ENCODE peak calls at places on chromosomes 12 and 14, in eight cellular contexts. L is stomach, R is ovary, Z is right lobe of liver, A is heart left ventricle, E is esophagus squamous epithelium, J is GM12878, X is sigmoid colon. B is an unnamed sample. For H3K4me1, the result is how much of the 10 kb centered on the place peaks cover.

GRCh38 chr14:38507299-38507698 is 251.4 kb upstream of the CLEC14A start:
- DNase-seq in A (no peak), X (no peak), R (no peak), E (no peak), L (no peak), J (no peak), Z (no peak), B (no peak)

GRCh38 chr14:22699801-22700564 is 55.8 kb upstream of the OR6J1 start:
- DNase-seq in A (no peak), X (no peak), Z (no peak), L (no peak), J (no peak), R (no peak), E (no peak), B (no peak)

GRCh38 chr14:31792726-31793125 is 231.5 kb downstream of the NUBPL start:
- DNase-seq in A (no peak), R (no peak), J (no peak), E (no peak), Z (no peak), X (no peak), L (no peak), B (no peak)

GRCh38 chr12:116266220-116266619 is 11.3 kb downstream of the MED13L start:
- DNase-seq in E (no peak), J (no peak), A (no peak), X (no peak), R (no peak), L (no peak), Z (no peak), B (no peak)

GRCh38 chr12:66693901-66694513 is 15.1 kb upstream of the GRIP1 start:
- DNase-seq in X (no peak), L (no peak), R (no peak), E (no peak), Z (no peak), A (no peak), J (peak), B (no peak)

GRCh38 chr12:96044017-96044985 is 8.9 kb upstream of the LTA4H start:
- DNase-seq in X (no peak), L (no peak), E (no peak), A (no peak), Z (no peak), J (no peak), R (no peak), B (no peak)

GRCh38 chr14:55107766-55108554 is 21.1 kb upstream of the LGALS3 start:
- DNase-seq in X (peak), R (peak), E (peak), Z (peak), J (no peak), L (peak), A (peak), B (peak)

GRCh38 chr14:21066882-21067502 is 3.1 kb upstream of the ARHGEF40 start:
- DNase-seq in E (no peak), Z (no peak), J (no peak), R (no peak), A (no peak), X (no peak), L (no peak), B (no peak)

GRCh38 chr12:1915082-1915968 is 3.1 kb downstream of the CACNA2D4 start:
- DNase-seq in A (peak), X (peak), J (no peak), Z (peak), R (no peak), L (peak), E (no peak), B (no peak)

GRCh38 chr12:3035815-3036702 is 41.1 kb upstream of the TSPAN9 start:
- DNase-seq in L (no peak), R (no peak), J (no peak), Z (no peak), E (no peak), X (no peak), A (peak), B (no peak)

GRCh38 chr12:42666671-42667243 is 77.2 kb upstream of the PRICKLE1 start:
- DNase-seq in E (no peak), A (no peak), J (no peak), Z (no peak), X (no peak), R (no peak), L (peak), B (no peak)

GRCh38 chr12:28583771-28584261 is 393.6 kb downstream of the CCDC91 start:
- DNase-seq in L (no peak), R (no peak), J (no peak), A (no peak), Z (no peak), X (no peak), E (no peak), B (no peak)

GRCh38 chr14:37195327-37195726 is 2.4 kb upstream of the MIPOL1 start:
- DNase-seq in Z (no peak), R (no peak), A (no peak), L (no peak), X (no peak), J (no peak), E (no peak), B (no peak)

GRCh38 chr12:93638095-93638494 is 39.1 kb upstream of the CRADD start:
- DNase-seq in R (no peak), Z (no peak), E (no peak), X (no peak), A (no peak), J (no peak), L (no peak), B (no peak)

GRCh38 chr12:91388573-91388972 is 206.0 kb upstream of the DCN start:
- DNase-seq in J (no peak), A (no peak), X (no peak), Z (no peak), R (no peak), L (no peak), E (no peak), B (no peak)

GRCh38 chr14:23577710-23578392 is 739 bp downstream of the JPH4 start:
- DNase-seq in J (no peak), R (peak), X (peak), L (peak), E (no peak), Z (no peak), A (no peak), B (no peak)

GRCh38 chr12:20370001-20370381 is 1.7 kb downstream of the PDE3A start:
- DNase-seq in E (no peak), J (no peak), L (no peak), A (peak), X (peak), R (peak), Z (no peak), B (peak)

GRCh38 chr12:96501908-96502307 is 12.5 kb downstream of the CFAP54 start:
- DNase-seq in J (no peak), Z (no peak), R (no peak), L (no peak), A (no peak), E (no peak), X (no peak), B (no peak)

GRCh38 chr14:96130854-96131253 is 73.8 kb upstream of the BDKRB2 start:
- DNase-seq in L (no peak), J (no peak), E (no peak), Z (no peak), A (no peak), X (no peak), R (no peak), B (no peak)

GRCh38 chr12:41293011-41293410 is 104.9 kb downstream of the PDZRN4 start:
- DNase-seq in Z (no peak), X (no peak), J (no peak), A (no peak), R (no peak), L (no peak), E (no peak), B (no peak)

GRCh38 chr12:4355843-4356327 is 23.6 kb downstream of the FGF23 start:
- DNase-seq in A (peak), Z (no peak), E (no peak), L (no peak), X (no peak), R (no peak), J (no peak), B (no peak)
- TF ChIP-seq POLR2A in A (no peak), Z (no peak), E (no peak), L (no peak), X (no peak), R (no peak), J (peak), B (no peak)

DNA sequence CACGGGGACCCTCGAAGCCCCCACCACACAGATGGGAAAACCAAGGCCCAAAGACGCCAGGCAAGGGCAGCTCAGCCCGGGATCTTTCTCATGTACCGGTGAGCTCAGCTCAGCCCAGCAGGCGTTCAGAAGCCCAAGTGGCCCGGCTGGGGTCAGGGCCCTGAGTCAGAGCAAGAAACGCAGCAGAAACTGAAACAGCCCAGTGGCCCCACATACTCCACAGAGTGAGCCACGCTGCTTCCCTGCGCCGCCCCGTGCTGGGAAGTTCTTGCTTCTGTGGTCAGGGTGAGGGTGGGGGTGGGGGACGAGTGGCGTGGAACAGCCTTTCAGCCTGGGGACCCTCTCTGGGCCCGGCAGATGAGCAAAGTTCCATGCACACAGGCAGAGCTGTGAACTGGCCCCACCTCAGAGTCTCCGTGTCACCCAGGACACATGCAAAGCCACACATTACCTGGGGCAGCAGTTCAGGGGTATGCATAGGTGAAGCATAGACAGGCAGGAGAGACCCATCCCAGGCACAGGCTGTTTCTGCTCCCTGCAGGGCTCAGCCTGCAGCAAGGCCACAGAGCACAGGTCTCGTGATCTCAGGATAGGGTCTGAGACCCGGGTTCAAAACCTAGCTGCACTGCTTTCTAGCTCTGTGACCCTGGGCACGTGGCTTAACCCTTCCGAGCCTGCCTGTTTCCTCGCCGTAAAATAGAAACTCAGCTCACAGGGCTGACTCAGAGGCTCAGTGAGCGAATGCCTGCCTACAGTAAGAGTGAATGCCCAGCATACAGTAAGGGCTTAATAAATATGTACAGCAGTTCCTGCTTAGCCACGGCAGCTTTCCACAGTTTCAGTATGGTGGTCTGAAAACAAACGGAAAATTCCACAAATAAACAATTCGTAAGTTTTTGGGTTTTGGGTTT is 21.6 kb downstream of the NCOR2 start:
- DNase-seq in J (peak), L (no peak), E (no peak), X (no peak), A (peak), R (peak), Z (no peak), B (no peak)
- H3K4me1 ChIP-seq in J (half or more), L (half or more), E (half or more), X (under half), A (under half), R (half or more), Z (under half), B (half or more)

GRCh38 chr12:10374624-10375018 is 15.2 kb downstream of the KLRK1 start:
- DNase-seq in E (no peak), J (no peak), A (no peak), Z (no peak), L (no peak), X (no peak), R (no peak), B (no peak)
- TF ChIP-seq POLR2A in E (no peak), J (no peak), A (no peak), Z (no peak), L (no peak), X (no peak), R (no peak), B (no peak)

GRCh38 chr12:52446346-52447045 is 5.5 kb downstream of the KRT6B start:
- DNase-seq in A (no peak), E (no peak), L (no peak), Z (no peak), X (no peak), R (no peak), J (no peak), B (no peak)

GRCh38 chr12:52442600-52443061 is 8.5 kb upstream of the KRT75 start:
- DNase-seq in Z (peak), X (no peak), E (no peak), R (no peak), L (no peak), A (peak), J (no peak), B (no peak)

GRCh38 chr12:52445876-52446275 is 6.1 kb downstream of the KRT6B start:
- DNase-seq in J (no peak), Z (no peak), L (no peak), X (no peak), E (no peak), R (no peak), A (no peak), B (no peak)

GRCh38 chr12:52443966-52444365 is 8.0 kb downstream of the KRT6B start:
- DNase-seq in X (no peak), E (no peak), A (no peak), L (no peak), Z (no peak), J (no peak), R (no peak), B (no peak)

DNA sequence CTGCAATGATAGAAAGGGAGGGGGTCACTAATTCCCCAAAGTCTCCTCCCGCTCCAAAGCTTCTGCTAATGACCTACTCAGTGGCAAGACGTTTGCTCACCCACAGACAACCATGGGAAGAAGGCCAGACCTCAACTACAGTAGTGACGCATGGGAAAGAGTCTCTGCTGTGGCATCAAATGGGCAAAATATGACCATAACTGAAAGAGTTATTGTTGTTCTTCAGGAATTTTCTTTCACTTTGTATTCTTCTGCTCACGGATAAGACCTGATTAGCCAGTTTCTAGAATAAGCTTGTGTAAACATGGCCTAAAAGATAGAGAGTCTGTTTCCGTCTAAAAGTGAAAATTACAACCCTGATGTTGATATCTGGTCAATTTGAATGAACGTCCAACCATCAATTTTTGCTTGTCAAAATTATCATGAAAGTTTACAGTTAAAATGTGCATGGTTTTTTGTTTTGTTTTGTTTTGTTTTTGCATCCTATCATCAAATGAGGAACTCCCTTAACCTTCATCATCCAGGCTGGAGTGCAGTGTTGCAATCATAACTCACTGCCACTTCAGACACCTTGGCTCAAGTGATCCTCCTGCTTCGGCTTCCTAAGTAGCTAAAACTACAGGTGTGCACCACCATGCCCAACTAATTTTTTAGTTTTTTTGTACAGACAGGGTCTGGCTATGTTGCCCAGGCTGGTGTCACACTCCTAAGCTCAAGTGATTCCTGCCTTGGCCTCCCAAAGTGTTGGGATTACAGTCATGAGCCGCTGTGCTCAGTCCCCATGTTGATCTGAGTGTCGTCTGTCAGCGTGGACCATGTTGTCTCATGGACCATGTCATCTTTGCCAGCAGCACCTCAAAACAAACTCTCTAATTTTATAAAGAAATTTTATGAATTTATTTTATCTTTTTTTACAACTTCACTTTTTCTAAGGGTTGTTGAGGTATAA is 7.0 kb downstream of the KRT6B start:
- DNase-seq in E (no peak), X (no peak), J (no peak), Z (no peak), A (no peak), R (no peak), L (no peak), B (no peak)
- H3K4me1 ChIP-seq in E (under half), X (under half), J (under half), Z (under half), A (under half), R (under half), L (under half), B (under half)

GRCh38 chr12:110688446-110689001 is 391 bp downstream of the HVCN1 start:
- DNase-seq in E (no peak), A (no peak), X (no peak), J (no peak), L (no peak), R (peak), Z (no peak), B (no peak)

GRCh38 chr12:110689002-110689600 is at the start of gene HVCN1:
- DNase-seq in X (peak), E (no peak), A (peak), L (peak), J (no peak), R (peak), Z (peak), B (peak)

GRCh38 chr12:110686294-110686903 is 2.5 kb downstream of the HVCN1 start:
- DNase-seq in J (no peak), A (no peak), Z (no peak), X (peak), R (no peak), E (no peak), L (no peak), B (no peak)

GRCh38 chr12:110687770-110688169 is 1.1 kb downstream of the HVCN1 start:
- DNase-seq in X (peak), R (no peak), E (no peak), L (no peak), Z (no peak), J (no peak), A (no peak), B (no peak)

DNA sequence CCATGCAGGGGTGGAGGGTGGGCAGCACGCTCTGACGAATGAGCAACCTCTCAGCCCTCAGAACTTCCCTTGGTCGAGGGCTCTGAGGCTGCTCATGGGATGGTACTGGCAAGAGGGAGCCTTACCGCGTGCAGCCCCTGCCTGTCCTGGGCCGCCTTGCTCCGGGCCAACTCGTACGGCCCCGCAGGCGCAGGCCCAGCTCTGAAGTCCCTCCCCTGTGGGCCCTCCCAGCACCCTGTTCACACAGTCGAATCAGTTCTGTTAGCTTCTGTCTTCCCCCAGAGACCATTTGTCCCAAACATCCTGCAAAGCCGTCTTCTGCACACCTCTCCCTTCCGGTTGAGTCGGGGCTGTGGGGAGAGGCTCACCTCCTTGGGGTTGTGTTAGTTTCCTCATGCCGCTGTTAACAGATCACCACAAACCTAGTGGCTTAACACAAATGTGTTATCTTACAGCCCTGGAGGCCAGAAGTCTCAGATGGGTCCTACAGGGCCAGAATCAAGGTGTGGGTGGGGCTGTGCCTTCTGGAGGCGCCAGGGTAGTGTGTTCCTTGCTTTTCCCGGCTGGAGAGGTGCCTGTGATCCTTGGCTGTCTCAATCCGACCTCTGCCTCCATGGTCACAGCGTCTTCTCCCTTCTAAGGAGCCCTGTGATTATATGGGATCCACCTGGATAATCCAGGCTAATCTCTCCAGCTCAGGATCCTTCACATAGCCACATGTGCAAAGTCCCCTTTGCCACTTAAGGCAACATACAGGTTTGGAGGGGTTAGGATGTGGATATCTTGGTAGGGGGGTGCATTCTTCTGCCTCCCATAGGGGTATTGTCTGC is 901 bp upstream of the HVCN1 start:
- DNase-seq in E (no peak), J (peak), X (peak), A (peak), R (peak), L (peak), Z (peak), B (no peak)
- TF ChIP-seq POLR2A in E (peak), J (peak), X (no peak), A (peak), R (no peak), L (no peak), Z (no peak), B (no peak)

GRCh38 chr14:34203271-34203722 is 252.4 kb upstream of the EGLN3 start:
- DNase-seq in Z (no peak), X (no peak), L (no peak), A (no peak), R (no peak), E (no peak), J (no peak), B (no peak)
- H3K4me1 ChIP-seq in Z (under half), X (under half), L (under half), A (under half), R (under half), E (under half), J (under half), B (under half)

GRCh38 chr12:6426882-6427671 is 17.7 kb upstream of the CD27 start:
- DNase-seq in E (no peak), Z (no peak), L (peak), R (no peak), J (peak), A (no peak), X (no peak), B (no peak)
- TF ChIP-seq POLR2A in E (no peak), Z (no peak), L (no peak), R (no peak), J (peak), A (no peak), X (no peak), B (no peak)

GRCh38 chr14:103699261-103699661 is 16.0 kb downstream of the XRCC3 start:
- DNase-seq in E (no peak), L (no peak), J (no peak), X (no peak), Z (no peak), R (no peak), A (peak), B (no peak)
- H3K4me1 ChIP-seq in E (half or more), L (half or more), J (under half), X (under half), Z (under half), R (under half), A (under half), B (half or more)

DNA sequence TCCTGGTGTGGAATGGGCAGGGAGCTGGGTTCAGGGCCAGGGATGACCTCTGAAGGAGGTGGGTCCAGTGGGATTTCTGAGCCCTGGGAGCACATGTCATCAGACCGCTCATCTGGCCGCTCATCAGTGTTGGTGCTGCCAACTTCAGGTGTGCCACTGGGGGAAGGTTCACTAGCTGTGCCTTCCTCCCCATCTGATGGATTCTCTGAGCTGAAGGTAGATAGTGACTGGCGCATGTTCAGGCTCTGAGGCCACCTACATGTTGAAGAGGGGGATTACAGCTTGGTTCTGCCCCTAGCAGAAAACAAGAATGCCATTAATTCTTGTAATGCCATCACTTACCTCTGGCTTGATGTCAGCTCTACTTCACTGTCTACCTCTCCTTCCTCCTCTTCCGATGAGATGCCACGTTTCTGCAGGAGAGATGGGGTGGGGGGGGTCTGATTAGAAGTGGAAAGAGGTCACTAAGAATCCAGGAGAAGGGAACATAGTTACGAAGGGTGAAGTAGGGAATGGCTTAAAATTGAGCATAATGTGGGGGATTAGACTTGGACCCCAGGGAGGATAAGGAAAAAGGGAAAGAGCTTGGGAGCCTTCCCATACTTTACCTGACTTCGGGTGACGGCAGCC is 17.2 kb downstream of the MAP3K12 start:
- DNase-seq in Z (no peak), A (no peak), X (peak), R (no peak), E (no peak), L (no peak), J (no peak), B (peak)
- TF ChIP-seq POLR2A in Z (no peak), A (no peak), X (no peak), R (no peak), E (no peak), L (no peak), J (peak), B (no peak)